ENCODE peak calls at places on chromosomes 12 and 14, in eight cellular contexts. D is aorta; J is IMR-90; H is OCI-LY7; E is CD8-positive, alpha-beta T cell; Y is Panc1; F is endodermal cell; R is CD4-positive, alpha-beta T cell. M is an unnamed sample. For H3K9me3, the result is how much of the 10 kb centered on the place peaks cover.

GRCh38 chr12:43118881-43119280 is 433.1 kb downstream of the ADAMTS20 start:
- DNase-seq in D (no peak), J (no peak), H (no peak), E (no peak), Y (no peak), F (no peak), R (no peak), M (no peak)

GRCh38 chr12:99975321-99975720 is 9.4 kb downstream of the ANKS1B start:
- DNase-seq in D (no peak), J (no peak), H (no peak), E (no peak), Y (no peak), F (no peak), R (no peak), M (no peak)

GRCh38 chr12:87140257-87140656 is 884.1 kb upstream of the MGAT4C start:
- DNase-seq in D (no peak), J (peak), H (no peak), E (no peak), Y (no peak), F (no peak), R (no peak), M (no peak)

GRCh38 chr14:99029150-99029915 is 242.7 kb downstream of the BCL11B start:
- DNase-seq in D (no peak), J (no peak), H (no peak), E (no peak), Y (no peak), F (peak), R (no peak), M (no peak)

GRCh38 chr14:92451755-92452154 is 61.8 kb upstream of the RIN3 start:
- DNase-seq in D (no peak), J (no peak), H (no peak), E (no peak), Y (no peak), F (peak), R (no peak), M (no peak)

GRCh38 chr12:132317233-132317938 is 12.0 kb downstream of the GALNT9 start:
- DNase-seq in D (no peak), J (no peak), H (no peak), E (no peak), Y (no peak), F (no peak), R (no peak), M (peak)

GRCh38 chr12:116864371-116865160 is 16.7 kb downstream of the HRK start:
- DNase-seq in D (no peak), J (peak), H (no peak), E (no peak), Y (no peak), F (no peak), R (no peak), M (no peak)

GRCh38 chr12:115044073-115044472 is 360.1 kb upstream of the TBX3 start:
- DNase-seq in D (no peak), J (peak), H (no peak), E (no peak), Y (peak), F (no peak), R (no peak), M (no peak)

GRCh38 chr12:4530982-4531586 is 7.6 kb upstream of the RAD51AP1 start:
- DNase-seq in D (no peak), J (no peak), H (peak), E (no peak), Y (no peak), F (no peak), R (no peak), M (no peak)

GRCh38 chr12:53844989-53845836 is 93.4 kb upstream of the HOXC13 start:
- DNase-seq in D (no peak), J (peak), H (no peak), E (no peak), Y (no peak), F (no peak), R (no peak), M (no peak)

GRCh38 chr14:44963775-44964380 is 1.9 kb downstream of the TOGARAM1 start:
- DNase-seq in D (no peak), J (no peak), H (peak), E (no peak), Y (no peak), F (peak), R (no peak), M (no peak)

GRCh38 chr12:54564768-54565167 is 15.4 kb downstream of the PDE1B start:
- DNase-seq in D (no peak), J (no peak), H (no peak), E (no peak), Y (no peak), F (peak), R (no peak), M (no peak)

GRCh38 chr12:62799126-62799736 is 135.7 kb downstream of the PPM1H start:
- DNase-seq in D (no peak), J (peak), H (peak), E (peak), Y (peak), F (peak), R (peak), M (no peak)

GRCh38 chr12:72570601-72571000 is 298.4 kb downstream of the TRHDE start:
- DNase-seq in D (no peak), J (no peak), H (peak), E (no peak), Y (no peak), F (peak), R (no peak), M (no peak)

GRCh38 chr14:99241314-99242035 is 30.5 kb downstream of the BCL11B start:
- DNase-seq in D (no peak), J (no peak), H (no peak), E (peak), Y (no peak), F (no peak), R (no peak), M (no peak)

GRCh38 chr14:77459072-77459723 is 1.3 kb downstream of the AHSA1 start:
- DNase-seq in D (no peak), J (peak), H (peak), E (peak), Y (no peak), F (peak), R (peak), M (no peak)

GRCh38 chr12:93183940-93184663 is 193.6 kb upstream of the NUDT4 start:
- DNase-seq in D (no peak), J (no peak), H (peak), E (no peak), Y (no peak), F (no peak), R (no peak), M (no peak)

GRCh38 chr12:47775100-47775911 is 2.3 kb downstream of the SLC48A1 start:
- DNase-seq in D (no peak), J (no peak), H (no peak), E (no peak), Y (no peak), F (no peak), R (no peak), M (peak)

GRCh38 chr12:84791444-84791843 is 121.2 kb downstream of the SLC6A15 start:
- DNase-seq in D (no peak), J (no peak), H (no peak), E (no peak), Y (no peak), F (no peak), R (no peak), M (no peak)

GRCh38 chr14:73455294-73455693 is 3.1 kb downstream of the NUMB start:
- DNase-seq in D (no peak), J (no peak), H (peak), E (no peak), Y (no peak), F (no peak), R (no peak), M (no peak)

GRCh38 chr12:82608706-82609105 is 78.0 kb upstream of the TMTC2 start:
- DNase-seq in D (no peak), J (peak), H (no peak), E (no peak), Y (no peak), F (no peak), R (no peak), M (no peak)

GRCh38 chr12:546920-547845 is 87.4 kb downstream of the B4GALNT3 start:
- DNase-seq in D (peak), J (peak), H (peak), E (peak), Y (peak), F (peak), R (peak), M (peak)

GRCh38 chr14:52706286-52706685 is 714 bp upstream of the PSMC6 start:
- DNase-seq in D (no peak), J (peak), H (peak), E (peak), Y (no peak), F (no peak), R (peak), M (no peak)

GRCh38 chr12:68439368-68440045 is 107.3 kb upstream of the MDM1 start:
- DNase-seq in D (no peak), J (no peak), H (no peak), E (no peak), Y (no peak), F (no peak), R (no peak), M (no peak)
- H3K27ac ChIP-seq in D (no peak), J (no peak), H (no peak), E (no peak), Y (peak), F (no peak), R (no peak), M (no peak)

GRCh38 chr14:19895282-19895681 is 20.3 kb downstream of the OR4K2 start:
- DNase-seq in D (no peak), J (no peak), H (no peak), E (no peak), Y (no peak), F (no peak), R (no peak), M (no peak)
- H3K9me3 ChIP-seq in D (under half), J (under half), H (half or more), E (under half), Y (under half), F (half or more), R (half or more), M (under half)

DNA sequence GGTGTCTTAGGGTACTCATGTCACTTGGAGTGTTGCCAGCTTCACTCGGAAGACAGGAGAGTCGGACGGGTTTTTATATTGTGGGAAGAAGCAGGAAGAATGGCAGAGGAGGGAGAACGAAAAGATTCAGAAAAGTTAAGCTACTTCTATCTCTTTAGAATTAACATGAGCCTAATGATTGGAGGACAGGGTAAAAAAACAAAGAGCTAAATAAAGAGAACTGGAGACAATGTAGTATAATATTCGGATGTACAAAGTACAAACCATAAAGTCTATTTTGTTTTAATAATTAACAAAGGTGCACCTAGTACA is 43.9 kb downstream of the EFCAB11 start:
- DNase-seq in D (no peak), J (no peak), H (no peak), E (no peak), Y (no peak), F (no peak), R (no peak), M (no peak)
- H3K27ac ChIP-seq in D (no peak), J (peak), H (no peak), E (no peak), Y (no peak), F (peak), R (no peak), M (no peak)

GRCh38 chr12:34386621-34387255 is 364.4 kb downstream of the ALG10 start:
- DNase-seq in D (no peak), J (no peak), H (no peak), E (no peak), Y (no peak), F (no peak), R (no peak), M (no peak)
- H3K9me3 ChIP-seq in D (under half), J (half or more), H (under half), E (under half), Y (under half), F (under half), R (under half), M (under half)

GRCh38 chr14:35161231-35161630 is 38.9 kb downstream of the PRORP start:
- DNase-seq in D (no peak), J (peak), H (no peak), E (peak), Y (no peak), F (no peak), R (no peak), M (no peak)
- H3K27ac ChIP-seq in D (no peak), J (no peak), H (no peak), E (no peak), Y (peak), F (no peak), R (no peak), M (no peak)